ENCODE peak calls at places on chromosomes 6 and 20, in five cellular contexts. Z, G, E, X and J are unnamed samples.

GRCh38 chr6:220312-220711 is 72.0 kb upstream of the DUSP22 start:
- DNase-seq in Z (no peak), G (no peak), E (no peak), X (no peak), J (no peak)

GRCh38 chr6:14286144-14286543 is 168.6 kb downstream of the CD83 start:
- DNase-seq in Z (peak; percentile 87), G (peak; percentile 85), E (no peak), X (no peak), J (peak; percentile 78)

GRCh38 chr20:24957326-24957996 is 8.4 kb downstream of the CST7 start:
- DNase-seq in Z (no peak), G (no peak), E (no peak), X (peak; percentile 36), J (no peak)

GRCh38 chr20:63628246-63628975 is 1.5 kb upstream of the GMEB2 start:
- DNase-seq in Z (peak; percentile 69), G (peak; percentile 90), E (peak; percentile 54), X (peak; percentile 65), J (peak; percentile 27)

GRCh38 chr6:100464910-100465700 is at the start of gene SIM1:
- DNase-seq in Z (peak; percentile 77), G (no peak), E (no peak), X (no peak), J (peak; percentile 51)

GRCh38 chr20:14521436-14521835 is 184.0 kb upstream of the FLRT3 start:
- DNase-seq in Z (no peak), G (peak; percentile 41), E (no peak), X (no peak), J (peak; percentile 8)

GRCh38 chr6:150633466-150633795 is 33.7 kb downstream of the PLEKHG1 start:
- DNase-seq in Z (no peak), G (no peak), E (no peak), X (no peak), J (no peak)

GRCh38 chr6:135291288-135292116 is 110.4 kb downstream of the MYB start:
- DNase-seq in Z (peak; percentile 40), G (no peak), E (no peak), X (no peak), J (no peak)

GRCh38 chr20:51562334-51563140 is 20.0 kb upstream of the NFATC2 start:
- DNase-seq in Z (peak; percentile 97), G (peak; percentile 93), E (peak; percentile 68), X (peak; percentile 55), J (peak; percentile 73)

GRCh38 chr6:75317503-75318206 is 33.1 kb upstream of the TMEM30A start:
- DNase-seq in Z (peak; percentile 65), G (no peak), E (no peak), X (no peak), J (peak; percentile 38)

DNA sequence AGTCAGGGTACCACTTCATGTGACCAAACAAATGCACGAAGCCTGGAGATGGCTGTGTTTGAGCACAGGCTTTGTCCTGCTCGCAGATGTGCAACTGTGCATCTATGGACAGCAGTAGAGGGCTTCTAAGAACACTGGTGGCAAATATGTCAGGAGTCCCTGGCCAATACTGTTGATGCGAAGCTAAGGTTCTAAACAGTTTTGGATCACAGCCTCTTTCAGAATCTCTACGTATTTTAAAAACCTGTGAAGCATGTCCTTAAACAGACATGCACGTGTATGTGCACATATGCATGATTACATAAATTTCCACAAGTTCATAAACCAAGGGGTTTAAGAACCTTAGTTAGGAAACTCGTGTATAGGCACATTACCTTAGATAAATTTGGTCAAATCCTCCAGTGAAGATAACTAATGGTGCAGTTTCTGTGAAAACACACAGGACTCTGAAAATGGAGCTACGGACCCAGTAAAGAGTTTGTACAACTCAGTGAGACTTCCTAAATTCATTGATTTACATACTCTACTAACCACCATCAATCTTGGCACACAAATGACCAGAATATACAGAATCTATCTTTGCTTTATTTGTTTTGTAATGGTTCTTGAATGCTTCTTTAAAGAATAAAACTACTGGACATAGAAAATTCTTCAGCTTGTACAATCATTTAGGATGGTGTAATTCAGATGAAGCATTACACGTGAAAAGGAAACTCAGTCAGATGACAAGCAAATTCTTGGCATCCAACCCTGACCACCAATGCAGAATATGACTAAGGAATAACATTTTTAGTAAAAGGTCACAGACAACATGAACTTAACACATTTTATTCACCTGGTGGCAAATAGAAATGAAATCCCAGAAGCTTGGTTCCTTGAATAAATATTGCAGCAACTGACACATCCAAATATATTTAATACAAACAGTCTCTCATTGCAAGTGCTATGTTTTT is 27.4 kb downstream of the KCNQ5 start:
- DNase-seq in Z (peak; percentile 86), G (peak; percentile 92), E (no peak), X (no peak), J (peak; percentile 45)
- H3K4me3 ChIP-seq in Z (no peak overlapping the region), G (no peak overlapping the region), E (no peak overlapping the region), X (no peak overlapping the region), J (no peak overlapping the region)

GRCh38 chr6:167918507-167919278 is 78.8 kb upstream of the KIF25 start:
- DNase-seq in Z (no peak), G (no peak), E (no peak), X (no peak), J (no peak)
- H3K4me3 ChIP-seq in Z (no peak overlapping the region), G (no peak overlapping the region), E (no peak overlapping the region), X (no peak overlapping the region), J (no peak overlapping the region)

DNA sequence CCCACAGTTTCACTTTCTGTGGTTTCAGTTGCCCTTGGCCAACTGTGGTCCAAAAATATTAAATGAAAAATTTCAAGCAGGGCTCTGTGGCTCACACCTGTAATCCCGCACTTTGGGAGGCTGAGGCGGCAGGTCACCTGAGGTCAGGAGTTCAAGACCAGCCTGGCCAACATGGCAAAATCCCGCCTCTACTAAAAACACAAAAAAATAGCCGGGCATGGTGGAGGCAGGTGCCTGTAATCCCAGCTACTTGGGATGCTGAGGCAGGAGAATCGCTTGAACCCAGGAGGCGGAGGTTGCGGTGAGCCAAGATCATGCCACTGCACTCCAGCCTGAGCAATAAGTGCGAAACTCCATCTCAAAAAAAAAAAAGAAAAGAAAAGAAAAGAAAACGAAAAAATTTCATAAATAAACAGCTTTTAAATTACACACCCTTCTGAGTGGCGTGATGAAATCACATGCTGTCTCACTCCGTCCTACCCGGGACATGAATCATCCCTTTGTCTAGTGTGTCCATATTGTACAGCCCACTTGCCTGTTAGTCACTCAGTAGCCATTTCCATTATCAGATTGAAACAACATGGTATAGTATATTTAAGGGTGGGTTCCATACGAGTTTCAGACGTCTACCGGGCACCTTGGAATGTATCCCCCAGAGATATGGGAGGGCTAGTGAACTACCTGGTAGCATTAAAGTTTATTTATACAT is 11.7 kb downstream of the PTPRK start:
- DNase-seq in Z (peak; percentile 87), G (peak; percentile 85), E (no peak), X (no peak), J (peak; percentile 85)
- H3K4me3 ChIP-seq in Z (no peak overlapping the region), G (peak overlapping the region; percentile 48), E (no peak overlapping the region), X (no peak overlapping the region), J (no peak overlapping the region)

GRCh38 chr6:110475255-110475654 is 1.2 kb downstream of the SLC22A16 start:
- DNase-seq in Z (no peak), G (no peak), E (no peak), X (peak; percentile 74), J (no peak)
- H3K4me3 ChIP-seq in Z (no peak overlapping the region), G (no peak overlapping the region), E (no peak overlapping the region), X (peak overlapping the region; percentile 43), J (no peak overlapping the region)

DNA sequence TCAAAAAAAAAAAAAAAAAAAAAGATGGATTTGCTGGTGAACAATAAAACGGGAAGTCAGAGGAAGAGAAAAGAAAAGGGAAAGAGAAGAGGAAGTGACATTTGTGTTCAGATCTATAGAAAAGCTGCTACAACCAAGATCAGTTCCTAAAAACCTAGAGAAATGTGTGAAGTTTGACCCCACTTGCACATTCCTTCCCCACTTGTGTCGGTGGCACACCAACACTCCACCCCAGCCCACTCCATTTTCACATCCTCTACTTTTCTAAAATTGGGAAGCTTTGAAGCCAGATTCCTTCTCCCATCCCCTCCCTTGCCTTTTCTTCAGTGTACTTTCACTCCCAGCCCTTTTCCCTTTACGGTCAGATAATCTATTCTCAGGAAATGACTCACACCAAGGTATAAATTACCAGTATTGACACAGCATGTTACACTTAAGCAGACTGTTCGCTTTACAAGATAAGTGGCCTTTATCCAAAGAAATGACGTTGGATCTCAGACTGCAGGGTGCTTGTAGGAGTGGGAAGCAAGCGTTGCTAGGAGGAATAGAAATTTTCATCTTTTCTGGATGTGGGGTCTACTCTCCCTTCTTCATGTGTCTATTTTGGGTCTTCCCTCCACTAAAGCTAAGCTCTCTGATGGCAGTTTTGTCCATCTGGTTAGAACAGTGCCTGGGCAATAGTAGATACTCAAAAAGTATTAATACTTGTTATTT is 92.5 kb upstream of the ADGRF1 start:
- DNase-seq in Z (peak; percentile 97), G (peak; percentile 99), E (peak; percentile 50), X (no peak), J (peak; percentile 94)
- H3K4me3 ChIP-seq in Z (no peak overlapping the region), G (peak overlapping the region; percentile 39), E (no peak overlapping the region), X (no peak overlapping the region), J (no peak overlapping the region)